ENCODE peak calls at places on chromosomes 1 and 21, in five cellular contexts. W, Z, M, K and J are unnamed samples.

GRCh38 chr1:69120828-69121227 is 446.9 kb upstream of the LRRC7 start:
- DNase-seq in W (no peak), Z (no peak), M (no peak), K (no peak), J (no peak)

GRCh38 chr1:226443439-226443838 is 35.5 kb upstream of the PARP1 start:
- DNase-seq in W (no peak), Z (no peak), M (no peak), K (peak; percentile 50), J (no peak)

GRCh38 chr1:59436637-59437036 is 139.7 kb downstream of the FGGY start:
- DNase-seq in W (no peak), Z (no peak), M (no peak), K (no peak), J (no peak)

GRCh38 chr1:32907435-32907834 is 6.2 kb upstream of the TMEM54 start:
- DNase-seq in W (no peak), Z (no peak), M (no peak), K (peak; percentile 74), J (no peak)

GRCh38 chr1:100164226-100164625 is 13.8 kb downstream of the LRRC39 start:
- DNase-seq in W (no peak), Z (no peak), M (no peak), K (peak; percentile 72), J (no peak)

GRCh38 chr21:31558839-31559367 is 100.6 kb upstream of the SOD1 start:
- DNase-seq in W (peak; percentile 30), Z (peak; percentile 92), M (peak; percentile 97), K (peak; percentile 95), J (peak; percentile 94)

GRCh38 chr21:38852278-38852677 is 46.5 kb downstream of the ETS2 start:
- DNase-seq in W (no peak), Z (no peak), M (no peak), K (no peak), J (no peak)

GRCh38 chr1:1946540-1946939 is 27.5 kb upstream of the TMEM52 start:
- DNase-seq in W (no peak), Z (no peak), M (no peak), K (peak; percentile 70), J (no peak)

GRCh38 chr1:182789138-182790076 is at the start of gene NPL:
- DNase-seq in W (peak; percentile 10), Z (peak; percentile 67), M (peak; percentile 87), K (peak; percentile 81), J (peak; percentile 89)

GRCh38 chr1:156113263-156114004 is 1.1 kb upstream of the LMNA start:
- DNase-seq in W (no peak), Z (no peak), M (no peak), K (no peak), J (no peak)

DNA sequence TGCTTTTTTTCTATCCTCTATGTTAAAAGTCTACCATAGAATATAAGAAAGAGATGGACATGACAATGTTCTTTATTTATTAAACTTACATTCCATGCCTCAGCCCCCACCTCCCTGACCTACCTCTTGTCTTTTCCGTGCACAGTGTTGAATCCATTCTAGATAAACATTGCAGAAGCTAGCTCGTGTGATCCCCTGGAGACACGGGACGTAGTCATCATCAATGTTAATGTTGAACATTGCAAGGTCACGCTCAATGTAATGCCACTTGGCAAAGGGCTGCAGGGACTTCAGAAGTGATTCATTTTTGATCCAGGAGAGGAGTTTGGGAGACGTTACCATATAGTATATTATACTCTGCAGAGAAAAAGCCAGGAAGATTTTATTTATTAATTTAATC is 66.4 kb downstream of the NTPCR start:
- DNase-seq in W (peak; percentile 51), Z (no peak), M (no peak), K (no peak), J (no peak)
- TF ChIP-seq CTCF in W (no peak), Z (no peak), M (no peak), K (no peak), J (no peak)

GRCh38 chr1:244573768-244574167 is 79.2 kb upstream of the DESI2 start:
- DNase-seq in W (no peak), Z (no peak), M (no peak), K (no peak), J (no peak)
- TF ChIP-seq CTCF in W (no peak), Z (no peak), M (no peak), K (no peak), J (no peak)

GRCh38 chr1:154174654-154175053 is 17.2 kb downstream of the TPM3 start:
- DNase-seq in W (no peak), Z (no peak), M (no peak), K (no peak), J (no peak)

GRCh38 chr1:154178856-154179811 is 12.8 kb downstream of the TPM3 start:
- DNase-seq in W (no peak), Z (no peak), M (no peak), K (no peak), J (no peak)

GRCh38 chr1:154176341-154176740 is 15.6 kb downstream of the TPM3 start:
- DNase-seq in W (peak; percentile 63), Z (no peak), M (no peak), K (peak; percentile 84), J (no peak)

GRCh38 chr1:154179951-154180687 is 11.8 kb downstream of the TPM3 start:
- DNase-seq in W (no peak), Z (no peak), M (peak; percentile 72), K (no peak), J (peak; percentile 89)

GRCh38 chr1:154178006-154178405 is 13.9 kb downstream of the TPM3 start:
- DNase-seq in W (no peak), Z (no peak), M (no peak), K (no peak), J (no peak)
- TF ChIP-seq CTCF in W (no peak), Z (no peak), M (no peak), K (no peak), J (no peak)

GRCh38 chr1:54973205-54973921 is 7.1 kb upstream of the TMEM61 start:
- DNase-seq in W (no peak), Z (peak; percentile 42), M (peak; percentile 70), K (peak; percentile 66), J (peak; percentile 39)
- TF ChIP-seq CTCF in W (peak; percentile 61), Z (peak; percentile 49), M (peak; percentile 48), K (peak; percentile 65), J (peak; percentile 53)

DNA sequence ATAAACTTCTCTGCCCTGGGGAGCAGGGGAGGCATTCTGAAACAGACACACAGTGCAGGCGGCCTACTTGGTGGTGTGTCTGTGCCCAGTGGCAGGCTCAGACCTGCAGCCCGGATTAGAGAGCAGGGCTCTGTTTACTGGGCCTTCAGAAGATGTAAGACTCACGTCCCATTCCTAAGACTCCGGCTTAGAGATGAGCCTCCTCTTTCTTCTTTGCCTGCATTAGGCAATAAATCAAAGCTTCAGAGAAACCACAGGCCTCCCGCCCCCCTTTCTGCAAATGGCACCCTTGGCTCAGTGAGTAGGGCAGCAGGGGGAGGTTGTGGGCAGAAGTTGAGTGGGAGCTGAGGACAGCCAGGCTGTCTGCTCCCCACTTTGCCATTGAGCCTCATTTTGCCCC is 35.8 kb downstream of the LGR6 start:
- DNase-seq in W (no peak), Z (no peak), M (no peak), K (no peak), J (no peak)
- TF ChIP-seq CTCF in W (no peak), Z (no peak), M (no peak), K (no peak), J (no peak)

GRCh38 chr1:228860911-228861829 is 125.9 kb downstream of the RHOU start:
- DNase-seq in W (peak; percentile 55), Z (no peak), M (no peak), K (peak; percentile 67), J (peak; percentile 82)
- TF ChIP-seq CTCF in W (no peak), Z (no peak), M (no peak), K (no peak), J (no peak)

DNA sequence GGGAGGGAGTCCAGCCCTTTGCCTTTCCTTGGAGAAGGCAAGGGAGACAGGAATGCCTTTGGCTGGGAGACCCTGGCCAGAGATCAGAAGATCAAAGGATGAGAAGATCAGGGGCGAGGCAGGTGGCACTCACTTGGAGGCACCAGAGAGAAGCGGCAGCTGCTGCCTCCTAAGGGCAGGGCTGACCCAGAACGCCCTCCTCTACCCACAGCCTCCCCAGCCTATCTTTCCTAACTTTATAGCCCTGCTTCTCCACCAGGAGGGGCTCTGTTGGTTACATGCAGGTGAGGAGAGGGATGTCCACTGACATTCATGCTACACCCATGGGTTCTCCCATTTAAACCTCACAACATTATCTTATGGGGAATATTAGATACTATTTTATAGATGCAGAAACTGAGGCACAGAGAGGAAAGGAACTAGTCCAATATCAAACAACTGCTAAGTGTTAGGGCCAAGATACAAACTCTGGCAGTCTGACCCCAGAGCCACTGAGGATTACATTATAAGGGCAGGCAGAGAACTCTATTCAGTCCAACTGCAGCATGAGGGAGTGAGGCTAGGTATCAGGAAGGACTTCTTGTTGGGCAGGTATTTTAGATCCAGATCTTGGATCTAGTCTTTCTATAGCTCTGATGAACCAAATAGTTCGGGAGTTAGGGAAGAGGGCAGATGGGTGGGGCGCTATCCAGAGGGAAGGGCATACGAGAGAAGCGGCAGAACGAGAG is 19.9 kb downstream of the LGR6 start:
- DNase-seq in W (no peak), Z (no peak), M (peak; percentile 89), K (no peak), J (peak; percentile 37)
- TF ChIP-seq CTCF in W (peak; percentile 36), Z (peak; percentile 49), M (peak; percentile 90), K (peak; percentile 24), J (peak; percentile 37)

GRCh38 chr1:152143147-152143845 is 15.7 kb downstream of the RPTN start:
- DNase-seq in W (no peak), Z (no peak), M (no peak), K (no peak), J (no peak)
- TF ChIP-seq CTCF in W (no peak), Z (no peak), M (no peak), K (no peak), J (no peak)